ENCODE peak calls at places on chromosomes 4 and X, in ten cellular contexts. One of them, this sample, is unnamed.

GRCh38 chrX:2693526-2694002 is 2.5 kb downstream of the CD99 start:
- DNase-seq in fibroblast of lung: no peak
- DNase-seq in lower leg skin: no peak
- DNase-seq in psoas muscle: no peak
- DNase-seq in CD8-positive, alpha-beta T cell: no peak
- DNase-seq in fibroblast of pulmonary artery: no peak
- DNase-seq in astrocyte of the spinal cord: no peak
- DNase-seq in ovary: no peak
- DNase-seq in left lung: no peak
- DNase-seq in IMR-90: no peak
- DNase-seq in this sample: no peak

GRCh38 chr4:120709986-120710385 is 212.5 kb downstream of the PRDM5 start:
- DNase-seq in CD8-positive, alpha-beta T cell: no peak
- DNase-seq in fibroblast of pulmonary artery: peak
- DNase-seq in lower leg skin: no peak
- DNase-seq in psoas muscle: no peak
- DNase-seq in fibroblast of lung: peak
- DNase-seq in IMR-90: peak
- DNase-seq in astrocyte of the spinal cord: peak
- DNase-seq in left lung: no peak
- DNase-seq in ovary: no peak
- DNase-seq in this sample: no peak

GRCh38 chr4:15677507-15677988 is 4.1 kb upstream of the FAM200B start:
- DNase-seq in fibroblast of lung: peak
- DNase-seq in left lung: no peak
- DNase-seq in astrocyte of the spinal cord: peak
- DNase-seq in psoas muscle: no peak
- DNase-seq in fibroblast of pulmonary artery: peak
- DNase-seq in IMR-90: peak
- DNase-seq in ovary: no peak
- DNase-seq in CD8-positive, alpha-beta T cell: no peak
- DNase-seq in lower leg skin: peak
- DNase-seq in this sample: peak

GRCh38 chrX:44529315-44529714 is 13.3 kb downstream of the FUNDC1 start:
- DNase-seq in psoas muscle: no peak
- DNase-seq in astrocyte of the spinal cord: no peak
- DNase-seq in ovary: no peak
- DNase-seq in fibroblast of lung: no peak
- DNase-seq in fibroblast of pulmonary artery: no peak
- DNase-seq in lower leg skin: no peak
- DNase-seq in IMR-90: peak
- DNase-seq in CD8-positive, alpha-beta T cell: no peak
- DNase-seq in left lung: no peak
- DNase-seq in this sample: no peak

GRCh38 chr4:101960431-101960830 is 169.9 kb downstream of the BANK1 start:
- DNase-seq in fibroblast of pulmonary artery: no peak
- DNase-seq in psoas muscle: no peak
- DNase-seq in CD8-positive, alpha-beta T cell: no peak
- DNase-seq in IMR-90: no peak
- DNase-seq in fibroblast of lung: no peak
- DNase-seq in astrocyte of the spinal cord: no peak
- DNase-seq in left lung: no peak
- DNase-seq in ovary: no peak
- DNase-seq in lower leg skin: no peak
- DNase-seq in this sample: no peak

GRCh38 chrX:10971176-10971575 is 140.0 kb upstream of the HCCS start:
- DNase-seq in psoas muscle: no peak
- DNase-seq in lower leg skin: no peak
- DNase-seq in fibroblast of lung: peak
- DNase-seq in fibroblast of pulmonary artery: no peak
- DNase-seq in CD8-positive, alpha-beta T cell: no peak
- DNase-seq in astrocyte of the spinal cord: peak
- DNase-seq in IMR-90: no peak
- DNase-seq in ovary: no peak
- DNase-seq in left lung: no peak
- DNase-seq in this sample: no peak

GRCh38 chr4:112284662-112285411 is 867 bp downstream of the TIFA start:
- DNase-seq in IMR-90: peak
- DNase-seq in fibroblast of lung: peak
- DNase-seq in CD8-positive, alpha-beta T cell: no peak
- DNase-seq in fibroblast of pulmonary artery: peak
- DNase-seq in ovary: no peak
- DNase-seq in psoas muscle: no peak
- DNase-seq in astrocyte of the spinal cord: peak
- DNase-seq in lower leg skin: no peak
- DNase-seq in left lung: no peak
- DNase-seq in this sample: no peak

GRCh38 chr4:152220201-152220666 is 315.7 kb downstream of the FBXW7 start:
- DNase-seq in IMR-90: no peak
- DNase-seq in left lung: no peak
- DNase-seq in fibroblast of pulmonary artery: no peak
- DNase-seq in lower leg skin: no peak
- DNase-seq in ovary: no peak
- DNase-seq in CD8-positive, alpha-beta T cell: no peak
- DNase-seq in psoas muscle: no peak
- DNase-seq in fibroblast of lung: peak
- DNase-seq in astrocyte of the spinal cord: peak
- DNase-seq in this sample: no peak

GRCh38 chr4:150211016-150211415 is 132.8 kb downstream of the DCLK2 start:
- DNase-seq in lower leg skin: no peak
- DNase-seq in ovary: no peak
- DNase-seq in CD8-positive, alpha-beta T cell: no peak
- DNase-seq in psoas muscle: no peak
- DNase-seq in fibroblast of lung: no peak
- DNase-seq in left lung: no peak
- DNase-seq in IMR-90: peak
- DNase-seq in astrocyte of the spinal cord: peak
- DNase-seq in fibroblast of pulmonary artery: no peak
- DNase-seq in this sample: no peak

GRCh38 chr4:150211821-150212445 is 133.7 kb downstream of the DCLK2 start:
- DNase-seq in CD8-positive, alpha-beta T cell: no peak
- DNase-seq in fibroblast of pulmonary artery: no peak
- DNase-seq in psoas muscle: no peak
- DNase-seq in fibroblast of lung: no peak
- DNase-seq in left lung: no peak
- DNase-seq in ovary: no peak
- DNase-seq in lower leg skin: no peak
- DNase-seq in astrocyte of the spinal cord: no peak
- DNase-seq in IMR-90: no peak
- DNase-seq in this sample: no peak

GRCh38 chr4:150206981-150207380 is 128.7 kb downstream of the DCLK2 start:
- DNase-seq in ovary: no peak
- DNase-seq in IMR-90: no peak
- DNase-seq in psoas muscle: no peak
- DNase-seq in left lung: no peak
- DNase-seq in lower leg skin: no peak
- DNase-seq in astrocyte of the spinal cord: no peak
- DNase-seq in CD8-positive, alpha-beta T cell: no peak
- DNase-seq in fibroblast of pulmonary artery: no peak
- DNase-seq in fibroblast of lung: no peak
- DNase-seq in this sample: no peak

GRCh38 chr4:150207871-150208270 is 129.6 kb downstream of the DCLK2 start:
- DNase-seq in left lung: no peak
- DNase-seq in ovary: no peak
- DNase-seq in lower leg skin: no peak
- DNase-seq in CD8-positive, alpha-beta T cell: no peak
- DNase-seq in fibroblast of lung: no peak
- DNase-seq in IMR-90: peak
- DNase-seq in fibroblast of pulmonary artery: peak
- DNase-seq in psoas muscle: no peak
- DNase-seq in astrocyte of the spinal cord: no peak
- DNase-seq in this sample: no peak

DNA sequence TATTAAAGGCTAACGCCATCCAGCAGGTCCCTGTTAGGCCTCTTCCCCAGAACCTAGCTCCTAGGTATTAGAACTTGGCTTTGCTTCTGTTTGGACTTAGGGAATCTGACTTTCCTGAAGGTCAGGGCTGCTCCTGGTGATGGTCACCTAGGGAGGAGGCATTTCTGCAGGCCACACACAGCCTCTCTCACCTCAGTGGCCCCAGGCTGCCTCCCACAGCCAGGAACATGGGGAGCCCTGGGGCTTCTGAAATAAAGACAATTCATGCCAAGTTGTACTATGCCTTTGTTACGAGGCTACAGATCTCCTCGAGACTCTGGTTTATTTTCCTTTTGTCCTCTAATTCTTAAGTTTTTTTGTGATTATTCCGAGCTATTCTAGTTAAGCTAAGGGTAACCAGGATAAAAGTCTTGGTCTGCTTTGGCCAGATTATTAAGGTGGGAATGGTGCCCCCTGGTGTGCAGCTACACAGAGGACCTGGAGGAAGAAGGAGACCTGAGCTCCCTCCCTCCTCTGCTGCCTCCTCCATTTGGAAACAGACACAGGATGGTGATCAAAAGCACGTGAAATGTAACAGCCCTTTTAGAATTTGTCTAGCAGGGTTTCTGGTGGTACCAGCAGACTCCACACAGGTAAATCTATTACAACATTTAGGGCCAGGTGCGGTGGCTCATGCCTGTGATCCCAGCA is 131.0 kb downstream of the DCLK2 start:
- DNase-seq in lower leg skin: no peak
- DNase-seq in left lung: no peak
- DNase-seq in psoas muscle: peak
- DNase-seq in astrocyte of the spinal cord: peak
- DNase-seq in fibroblast of pulmonary artery: peak
- DNase-seq in ovary: peak
- DNase-seq in fibroblast of lung: peak
- DNase-seq in CD8-positive, alpha-beta T cell: no peak
- DNase-seq in IMR-90: peak
- DNase-seq in this sample: no peak
- TF ChIP-seq CTCF in lower leg skin: no peak
- TF ChIP-seq CTCF in left lung: peak
- TF ChIP-seq CTCF in psoas muscle: peak
- TF ChIP-seq CTCF in astrocyte of the spinal cord: peak
- TF ChIP-seq CTCF in fibroblast of pulmonary artery: peak
- TF ChIP-seq CTCF in ovary: no peak
- TF ChIP-seq CTCF in fibroblast of lung: peak
- TF ChIP-seq CTCF in CD8-positive, alpha-beta T cell: no peak
- TF ChIP-seq CTCF in IMR-90: peak
- TF ChIP-seq CTCF in this sample: peak

GRCh38 chrX:1468250-1468772 is 15.6 kb upstream of the ASMTL start:
- DNase-seq in lower leg skin: peak
- DNase-seq in CD8-positive, alpha-beta T cell: peak
- DNase-seq in left lung: no peak
- DNase-seq in fibroblast of pulmonary artery: peak
- DNase-seq in astrocyte of the spinal cord: peak
- DNase-seq in ovary: no peak
- DNase-seq in fibroblast of lung: peak
- DNase-seq in IMR-90: no peak
- DNase-seq in psoas muscle: no peak
- DNase-seq in this sample: no peak

GRCh38 chrX:1465261-1466231 is 12.8 kb upstream of the ASMTL start:
- DNase-seq in fibroblast of pulmonary artery: no peak
- DNase-seq in IMR-90: no peak
- DNase-seq in lower leg skin: peak
- DNase-seq in psoas muscle: no peak
- DNase-seq in CD8-positive, alpha-beta T cell: peak
- DNase-seq in fibroblast of lung: no peak
- DNase-seq in ovary: no peak
- DNase-seq in left lung: no peak
- DNase-seq in astrocyte of the spinal cord: no peak
- DNase-seq in this sample: no peak

GRCh38 chrX:1466232-1466661 is 13.5 kb upstream of the ASMTL start:
- DNase-seq in astrocyte of the spinal cord: no peak
- DNase-seq in CD8-positive, alpha-beta T cell: peak
- DNase-seq in psoas muscle: no peak
- DNase-seq in fibroblast of pulmonary artery: no peak
- DNase-seq in IMR-90: no peak
- DNase-seq in left lung: no peak
- DNase-seq in fibroblast of lung: no peak
- DNase-seq in ovary: no peak
- DNase-seq in lower leg skin: peak
- DNase-seq in this sample: no peak

GRCh38 chrX:1464282-1465131 is 11.8 kb upstream of the ASMTL start:
- DNase-seq in fibroblast of pulmonary artery: no peak
- DNase-seq in lower leg skin: no peak
- DNase-seq in CD8-positive, alpha-beta T cell: peak
- DNase-seq in astrocyte of the spinal cord: no peak
- DNase-seq in ovary: no peak
- DNase-seq in psoas muscle: no peak
- DNase-seq in fibroblast of lung: no peak
- DNase-seq in IMR-90: no peak
- DNase-seq in left lung: no peak
- DNase-seq in this sample: no peak

GRCh38 chrX:1466971-1467561 is 14.4 kb upstream of the ASMTL start:
- DNase-seq in fibroblast of lung: no peak
- DNase-seq in CD8-positive, alpha-beta T cell: peak
- DNase-seq in astrocyte of the spinal cord: no peak
- DNase-seq in fibroblast of pulmonary artery: no peak
- DNase-seq in psoas muscle: no peak
- DNase-seq in lower leg skin: peak
- DNase-seq in ovary: no peak
- DNase-seq in IMR-90: no peak
- DNase-seq in left lung: no peak
- DNase-seq in this sample: no peak
- H3K4me3 ChIP-seq in fibroblast of lung: no peak
- H3K4me3 ChIP-seq in CD8-positive, alpha-beta T cell: peak
- H3K4me3 ChIP-seq in astrocyte of the spinal cord: no peak
- H3K4me3 ChIP-seq in fibroblast of pulmonary artery: no peak
- H3K4me3 ChIP-seq in psoas muscle: no peak
- H3K4me3 ChIP-seq in lower leg skin: no peak
- H3K4me3 ChIP-seq in ovary: no peak
- H3K4me3 ChIP-seq in IMR-90: no peak
- H3K4me3 ChIP-seq in left lung: no peak
- H3K4me3 ChIP-seq in this sample: no peak

GRCh38 chr4:2433609-2434350 is 15.0 kb downstream of the CFAP99 start:
- DNase-seq in left lung: peak
- DNase-seq in CD8-positive, alpha-beta T cell: no peak
- DNase-seq in fibroblast of pulmonary artery: no peak
- DNase-seq in lower leg skin: no peak
- DNase-seq in psoas muscle: no peak
- DNase-seq in fibroblast of lung: no peak
- DNase-seq in ovary: no peak
- DNase-seq in IMR-90: no peak
- DNase-seq in astrocyte of the spinal cord: no peak
- DNase-seq in this sample: no peak

GRCh38 chr4:2436761-2437474 is 18.2 kb downstream of the CFAP99 start:
- DNase-seq in ovary: no peak
- DNase-seq in fibroblast of lung: no peak
- DNase-seq in left lung: peak
- DNase-seq in astrocyte of the spinal cord: no peak
- DNase-seq in psoas muscle: no peak
- DNase-seq in IMR-90: no peak
- DNase-seq in CD8-positive, alpha-beta T cell: no peak
- DNase-seq in lower leg skin: no peak
- DNase-seq in fibroblast of pulmonary artery: no peak
- DNase-seq in this sample: no peak

GRCh38 chr4:2434420-2434819 is 15.7 kb downstream of the CFAP99 start:
- DNase-seq in IMR-90: no peak
- DNase-seq in astrocyte of the spinal cord: no peak
- DNase-seq in fibroblast of lung: no peak
- DNase-seq in CD8-positive, alpha-beta T cell: no peak
- DNase-seq in lower leg skin: no peak
- DNase-seq in psoas muscle: no peak
- DNase-seq in fibroblast of pulmonary artery: no peak
- DNase-seq in ovary: no peak
- DNase-seq in left lung: peak
- DNase-seq in this sample: no peak

GRCh38 chr4:2437475-2438215 is 18.9 kb downstream of the CFAP99 start:
- DNase-seq in IMR-90: no peak
- DNase-seq in fibroblast of lung: no peak
- DNase-seq in astrocyte of the spinal cord: no peak
- DNase-seq in CD8-positive, alpha-beta T cell: no peak
- DNase-seq in left lung: peak
- DNase-seq in psoas muscle: no peak
- DNase-seq in ovary: no peak
- DNase-seq in fibroblast of pulmonary artery: no peak
- DNase-seq in lower leg skin: no peak
- DNase-seq in this sample: no peak

GRCh38 chr4:2436301-2436700 is 17.5 kb downstream of the CFAP99 start:
- DNase-seq in fibroblast of pulmonary artery: peak
- DNase-seq in psoas muscle: no peak
- DNase-seq in IMR-90: no peak
- DNase-seq in astrocyte of the spinal cord: no peak
- DNase-seq in CD8-positive, alpha-beta T cell: no peak
- DNase-seq in ovary: no peak
- DNase-seq in fibroblast of lung: no peak
- DNase-seq in lower leg skin: no peak
- DNase-seq in left lung: peak
- DNase-seq in this sample: no peak
- TF ChIP-seq CTCF in fibroblast of pulmonary artery: peak
- TF ChIP-seq CTCF in psoas muscle: peak
- TF ChIP-seq CTCF in IMR-90: no peak
- TF ChIP-seq CTCF in astrocyte of the spinal cord: peak
- TF ChIP-seq CTCF in CD8-positive, alpha-beta T cell: no peak
- TF ChIP-seq CTCF in ovary: no peak
- TF ChIP-seq CTCF in fibroblast of lung: peak
- TF ChIP-seq CTCF in lower leg skin: no peak
- TF ChIP-seq CTCF in left lung: no peak
- TF ChIP-seq CTCF in this sample: peak

DNA sequence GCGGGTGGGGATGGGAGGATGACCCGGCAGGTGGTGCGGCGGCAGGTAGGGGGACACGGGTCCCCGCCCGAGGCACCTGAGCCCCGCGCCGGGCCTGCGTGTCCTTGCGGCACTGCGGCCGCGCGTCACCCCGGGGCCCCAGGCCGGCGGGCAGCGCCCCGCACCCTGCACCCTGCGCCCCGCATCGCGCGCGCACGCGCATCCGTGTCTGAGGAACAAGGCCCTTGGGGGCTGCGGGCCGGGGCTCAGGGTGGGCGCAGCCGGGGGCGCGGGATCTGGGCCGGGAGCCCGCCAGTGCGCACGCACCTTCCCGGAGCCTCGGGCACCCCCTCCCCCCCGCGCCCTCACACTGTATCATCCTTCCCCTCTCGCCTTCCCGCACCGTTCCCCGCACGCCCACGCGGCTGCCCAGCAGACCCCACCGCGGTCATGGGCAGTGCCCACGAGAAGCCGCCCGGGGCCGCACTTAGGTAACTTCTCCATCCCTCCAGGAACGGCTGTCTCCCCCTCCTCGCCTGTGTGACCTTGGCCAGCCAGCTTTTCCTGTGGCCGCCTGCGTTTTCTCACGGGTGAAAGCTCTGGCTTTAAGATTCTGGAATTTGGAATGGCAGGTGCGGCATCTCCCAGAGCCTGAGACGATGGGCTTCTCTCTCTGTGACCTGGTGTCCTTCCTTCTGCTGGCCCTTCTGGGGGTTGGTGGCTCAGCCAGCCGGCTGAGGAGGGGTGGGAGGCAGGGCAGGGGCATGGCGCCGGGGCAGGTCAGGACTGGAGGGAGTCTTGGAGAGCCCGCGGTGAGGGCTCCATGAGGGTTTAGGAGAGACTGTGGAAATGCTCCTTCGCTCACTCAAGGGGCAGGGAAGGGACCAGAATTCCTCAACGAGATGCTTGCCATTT is 746 bp downstream of the ATP2B3 start:
- DNase-seq in CD8-positive, alpha-beta T cell: no peak
- DNase-seq in left lung: no peak
- DNase-seq in lower leg skin: no peak
- DNase-seq in astrocyte of the spinal cord: no peak
- DNase-seq in psoas muscle: no peak
- DNase-seq in fibroblast of pulmonary artery: no peak
- DNase-seq in IMR-90: no peak
- DNase-seq in fibroblast of lung: no peak
- DNase-seq in ovary: no peak
- DNase-seq in this sample: no peak
- H3K4me3 ChIP-seq in CD8-positive, alpha-beta T cell: no peak
- H3K4me3 ChIP-seq in left lung: no peak
- H3K4me3 ChIP-seq in lower leg skin: no peak
- H3K4me3 ChIP-seq in astrocyte of the spinal cord: no peak
- H3K4me3 ChIP-seq in psoas muscle: no peak
- H3K4me3 ChIP-seq in fibroblast of pulmonary artery: no peak
- H3K4me3 ChIP-seq in IMR-90: no peak
- H3K4me3 ChIP-seq in fibroblast of lung: no peak
- H3K4me3 ChIP-seq in ovary: no peak
- H3K4me3 ChIP-seq in this sample: no peak